ENCODE peak calls at places on chromosomes 13 and 19, in eight cellular contexts. One of them, this sample, is unnamed.

GRCh38 chr13:42028113-42028799 is 20.2 kb upstream of the DGKH start:
- DNase-seq in IMR-90: no peak
- DNase-seq in heart left ventricle: no peak
- DNase-seq in AG10803: peak
- DNase-seq in thoracic aorta: no peak
- DNase-seq in HCT116: no peak
- DNase-seq in esophagus squamous epithelium: no peak
- DNase-seq in cardiac muscle cell: no peak
- DNase-seq in this sample: peak

GRCh38 chr19:4534836-4535658 is at the start of gene PLIN5:
- DNase-seq in esophagus squamous epithelium: no peak
- DNase-seq in IMR-90: peak
- DNase-seq in thoracic aorta: no peak
- DNase-seq in cardiac muscle cell: peak
- DNase-seq in heart left ventricle: peak
- DNase-seq in AG10803: no peak
- DNase-seq in HCT116: peak
- DNase-seq in this sample: peak

GRCh38 chr13:29963086-29963485 is 112.7 kb upstream of the UBL3 start:
- DNase-seq in esophagus squamous epithelium: no peak
- DNase-seq in HCT116: no peak
- DNase-seq in cardiac muscle cell: no peak
- DNase-seq in AG10803: no peak
- DNase-seq in IMR-90: no peak
- DNase-seq in thoracic aorta: no peak
- DNase-seq in heart left ventricle: no peak
- DNase-seq in this sample: no peak

GRCh38 chr19:30450101-30450500 is 77.9 kb downstream of the ZNF536 start:
- DNase-seq in heart left ventricle: peak
- DNase-seq in IMR-90: no peak
- DNase-seq in HCT116: no peak
- DNase-seq in AG10803: peak
- DNase-seq in thoracic aorta: no peak
- DNase-seq in cardiac muscle cell: peak
- DNase-seq in esophagus squamous epithelium: no peak
- DNase-seq in this sample: peak

GRCh38 chr13:35210234-35210633 is 266.3 kb downstream of the MAB21L1 start:
- DNase-seq in cardiac muscle cell: peak
- DNase-seq in IMR-90: no peak
- DNase-seq in heart left ventricle: no peak
- DNase-seq in thoracic aorta: no peak
- DNase-seq in HCT116: no peak
- DNase-seq in esophagus squamous epithelium: no peak
- DNase-seq in AG10803: peak
- DNase-seq in this sample: peak

GRCh38 chr19:17775991-17776803 is 18.7 kb upstream of the B3GNT3 start:
- DNase-seq in esophagus squamous epithelium: no peak
- DNase-seq in AG10803: peak
- DNase-seq in heart left ventricle: no peak
- DNase-seq in IMR-90: peak
- DNase-seq in cardiac muscle cell: peak
- DNase-seq in HCT116: no peak
- DNase-seq in thoracic aorta: no peak
- DNase-seq in this sample: no peak

GRCh38 chr13:30196025-30196424 is 111.3 kb downstream of the KATNAL1 start:
- DNase-seq in AG10803: no peak
- DNase-seq in HCT116: peak
- DNase-seq in cardiac muscle cell: peak
- DNase-seq in thoracic aorta: no peak
- DNase-seq in IMR-90: peak
- DNase-seq in heart left ventricle: no peak
- DNase-seq in esophagus squamous epithelium: no peak
- DNase-seq in this sample: peak

GRCh38 chr13:100523994-100524393 is 64.6 kb downstream of the GGACT start:
- DNase-seq in thoracic aorta: no peak
- DNase-seq in IMR-90: no peak
- DNase-seq in HCT116: no peak
- DNase-seq in esophagus squamous epithelium: no peak
- DNase-seq in heart left ventricle: no peak
- DNase-seq in AG10803: no peak
- DNase-seq in cardiac muscle cell: no peak
- DNase-seq in this sample: no peak

GRCh38 chr13:26061947-26062346 is 10.1 kb upstream of the SHISA2 start:
- DNase-seq in heart left ventricle: no peak
- DNase-seq in esophagus squamous epithelium: no peak
- DNase-seq in cardiac muscle cell: peak
- DNase-seq in HCT116: no peak
- DNase-seq in AG10803: peak
- DNase-seq in thoracic aorta: no peak
- DNase-seq in IMR-90: peak
- DNase-seq in this sample: no peak

GRCh38 chr13:112970552-112971287 is 1.7 kb downstream of the MCF2L start:
- DNase-seq in thoracic aorta: no peak
- DNase-seq in AG10803: peak
- DNase-seq in HCT116: no peak
- DNase-seq in heart left ventricle: no peak
- DNase-seq in IMR-90: no peak
- DNase-seq in esophagus squamous epithelium: no peak
- DNase-seq in cardiac muscle cell: no peak
- DNase-seq in this sample: no peak

GRCh38 chr13:101727118-101727517 is 274.6 kb downstream of the ITGBL1 start:
- DNase-seq in IMR-90: no peak
- DNase-seq in heart left ventricle: no peak
- DNase-seq in thoracic aorta: no peak
- DNase-seq in esophagus squamous epithelium: no peak
- DNase-seq in HCT116: no peak
- DNase-seq in AG10803: no peak
- DNase-seq in cardiac muscle cell: no peak
- DNase-seq in this sample: no peak

GRCh38 chr19:7676376-7676775 is 514 bp upstream of the MCEMP1 start:
- DNase-seq in cardiac muscle cell: no peak
- DNase-seq in heart left ventricle: peak
- DNase-seq in esophagus squamous epithelium: no peak
- DNase-seq in AG10803: no peak
- DNase-seq in IMR-90: no peak
- DNase-seq in HCT116: no peak
- DNase-seq in thoracic aorta: no peak
- DNase-seq in this sample: no peak

GRCh38 chr13:60716296-60716695 is 319.3 kb downstream of the TDRD3 start:
- DNase-seq in heart left ventricle: no peak
- DNase-seq in thoracic aorta: no peak
- DNase-seq in HCT116: no peak
- DNase-seq in IMR-90: no peak
- DNase-seq in esophagus squamous epithelium: no peak
- DNase-seq in AG10803: no peak
- DNase-seq in cardiac muscle cell: no peak
- DNase-seq in this sample: no peak

GRCh38 chr13:66926851-66927524 is 303.1 kb downstream of the PCDH9 start:
- DNase-seq in heart left ventricle: no peak
- DNase-seq in AG10803: no peak
- DNase-seq in HCT116: no peak
- DNase-seq in esophagus squamous epithelium: no peak
- DNase-seq in cardiac muscle cell: no peak
- DNase-seq in thoracic aorta: no peak
- DNase-seq in IMR-90: peak
- DNase-seq in this sample: no peak

GRCh38 chr13:39524795-39525194 is 78.2 kb downstream of the LHFPL6 start:
- DNase-seq in cardiac muscle cell: no peak
- DNase-seq in esophagus squamous epithelium: no peak
- DNase-seq in heart left ventricle: no peak
- DNase-seq in AG10803: no peak
- DNase-seq in HCT116: no peak
- DNase-seq in thoracic aorta: no peak
- DNase-seq in IMR-90: no peak
- DNase-seq in this sample: no peak

GRCh38 chr13:109336730-109337129 is 449.7 kb downstream of the IRS2 start:
- DNase-seq in HCT116: no peak
- DNase-seq in AG10803: peak
- DNase-seq in thoracic aorta: no peak
- DNase-seq in IMR-90: peak
- DNase-seq in cardiac muscle cell: peak
- DNase-seq in heart left ventricle: no peak
- DNase-seq in esophagus squamous epithelium: no peak
- DNase-seq in this sample: peak

GRCh38 chr13:30895773-30896172 is 10.3 kb upstream of the MEDAG start:
- DNase-seq in heart left ventricle: peak
- DNase-seq in IMR-90: peak
- DNase-seq in cardiac muscle cell: peak
- DNase-seq in AG10803: peak
- DNase-seq in thoracic aorta: peak
- DNase-seq in esophagus squamous epithelium: no peak
- DNase-seq in HCT116: no peak
- DNase-seq in this sample: peak

GRCh38 chr19:45152504-45153338 is 8.1 kb downstream of the NKPD1 start:
- DNase-seq in cardiac muscle cell: peak
- DNase-seq in IMR-90: peak
- DNase-seq in thoracic aorta: no peak
- DNase-seq in HCT116: no peak
- DNase-seq in esophagus squamous epithelium: no peak
- DNase-seq in AG10803: peak
- DNase-seq in heart left ventricle: peak
- DNase-seq in this sample: peak

DNA sequence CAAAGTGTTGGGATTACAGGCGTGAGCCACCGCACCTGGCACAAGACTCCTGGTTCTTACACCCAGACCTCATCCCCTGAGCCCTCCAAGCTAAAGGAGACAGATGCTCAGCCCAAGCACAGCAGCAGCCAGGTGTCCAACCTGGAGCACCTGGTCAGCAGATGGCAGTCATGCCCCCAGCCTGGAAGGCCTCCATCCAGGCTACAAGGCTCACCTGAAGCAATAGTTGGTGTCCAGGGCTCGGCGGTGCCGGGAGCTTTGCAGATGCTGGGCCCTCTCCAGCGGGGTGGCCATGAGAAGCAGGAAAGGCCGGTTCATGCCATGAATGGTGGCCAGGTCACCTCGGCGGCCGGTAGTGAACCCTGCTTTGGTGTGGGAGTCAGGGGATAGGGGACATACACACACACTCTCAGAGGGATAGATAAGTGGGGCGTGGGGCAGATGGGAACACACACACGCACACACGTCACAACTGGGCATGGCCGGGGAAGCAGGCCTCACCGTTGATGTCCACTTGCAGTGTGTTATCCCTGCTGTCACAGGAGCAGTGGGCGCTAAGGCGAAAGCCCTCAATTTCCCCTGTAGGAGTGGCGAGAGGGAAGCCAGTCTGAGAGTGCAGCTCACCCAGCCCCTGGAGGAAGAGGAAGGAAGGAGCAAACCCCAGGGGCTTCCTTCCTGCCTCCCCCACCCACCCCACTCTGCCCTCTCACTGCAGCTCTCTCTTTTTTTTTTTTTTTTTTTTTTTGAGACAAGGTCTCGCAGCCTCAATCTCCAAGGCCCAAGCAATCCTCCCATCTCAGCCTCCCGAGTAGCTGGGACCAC is 11.8 kb downstream of the TGFB1 start:
- DNase-seq in cardiac muscle cell: no peak
- DNase-seq in AG10803: no peak
- DNase-seq in thoracic aorta: no peak
- DNase-seq in esophagus squamous epithelium: no peak
- DNase-seq in heart left ventricle: no peak
- DNase-seq in HCT116: no peak
- DNase-seq in IMR-90: no peak
- DNase-seq in this sample: no peak
- TF ChIP-seq CTCF in cardiac muscle cell: no peak
- TF ChIP-seq CTCF in AG10803: no peak
- TF ChIP-seq CTCF in thoracic aorta: no peak
- TF ChIP-seq CTCF in esophagus squamous epithelium: no peak
- TF ChIP-seq CTCF in heart left ventricle: no peak
- TF ChIP-seq CTCF in HCT116: no peak
- TF ChIP-seq CTCF in IMR-90: no peak
- TF ChIP-seq CTCF in this sample: no peak

GRCh38 chr19:51926426-51926783 is 867 bp upstream of the ZNF613 start:
- DNase-seq in esophagus squamous epithelium: no peak
- DNase-seq in IMR-90: no peak
- DNase-seq in HCT116: no peak
- DNase-seq in cardiac muscle cell: no peak
- DNase-seq in thoracic aorta: no peak
- DNase-seq in heart left ventricle: no peak
- DNase-seq in AG10803: no peak
- DNase-seq in this sample: no peak
- H3K4me3 ChIP-seq in esophagus squamous epithelium: peak
- H3K4me3 ChIP-seq in IMR-90: peak
- H3K4me3 ChIP-seq in HCT116: peak
- H3K4me3 ChIP-seq in cardiac muscle cell: peak
- H3K4me3 ChIP-seq in thoracic aorta: peak
- H3K4me3 ChIP-seq in heart left ventricle: peak
- H3K4me3 ChIP-seq in AG10803: peak
- H3K4me3 ChIP-seq in this sample: peak

GRCh38 chr13:58574791-58575190 is 943.2 kb downstream of the PCDH17 start:
- DNase-seq in heart left ventricle: no peak
- DNase-seq in thoracic aorta: no peak
- DNase-seq in esophagus squamous epithelium: no peak
- DNase-seq in AG10803: no peak
- DNase-seq in IMR-90: no peak
- DNase-seq in HCT116: no peak
- DNase-seq in cardiac muscle cell: no peak
- DNase-seq in this sample: no peak

DNA sequence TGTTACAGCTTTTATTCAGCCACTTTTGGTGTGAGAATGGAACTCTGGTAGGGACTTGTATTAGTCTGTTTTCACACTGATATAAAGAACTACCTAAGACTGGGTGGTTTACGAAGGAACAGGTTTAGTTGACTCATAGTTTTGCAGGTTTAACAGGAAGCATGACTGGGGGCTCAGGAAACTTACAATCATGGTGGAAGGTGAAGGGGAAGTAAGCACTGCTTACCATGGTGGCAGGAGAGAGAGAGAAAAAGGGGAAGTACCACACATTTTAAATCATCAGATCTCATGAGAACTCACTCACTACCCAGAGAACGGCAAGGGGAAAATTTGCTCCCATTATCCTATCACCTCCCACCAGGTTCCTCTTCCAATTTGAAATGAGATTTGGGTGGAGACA is 942.2 kb downstream of the PCDH17 start:
- DNase-seq in esophagus squamous epithelium: no peak
- DNase-seq in thoracic aorta: no peak
- DNase-seq in IMR-90: no peak
- DNase-seq in cardiac muscle cell: no peak
- DNase-seq in heart left ventricle: no peak
- DNase-seq in AG10803: no peak
- DNase-seq in HCT116: no peak
- DNase-seq in this sample: no peak
- TF ChIP-seq CTCF in esophagus squamous epithelium: no peak
- TF ChIP-seq CTCF in thoracic aorta: no peak
- TF ChIP-seq CTCF in IMR-90: no peak
- TF ChIP-seq CTCF in cardiac muscle cell: no peak
- TF ChIP-seq CTCF in heart left ventricle: no peak
- TF ChIP-seq CTCF in AG10803: no peak
- TF ChIP-seq CTCF in HCT116: no peak
- TF ChIP-seq CTCF in this sample: no peak

DNA sequence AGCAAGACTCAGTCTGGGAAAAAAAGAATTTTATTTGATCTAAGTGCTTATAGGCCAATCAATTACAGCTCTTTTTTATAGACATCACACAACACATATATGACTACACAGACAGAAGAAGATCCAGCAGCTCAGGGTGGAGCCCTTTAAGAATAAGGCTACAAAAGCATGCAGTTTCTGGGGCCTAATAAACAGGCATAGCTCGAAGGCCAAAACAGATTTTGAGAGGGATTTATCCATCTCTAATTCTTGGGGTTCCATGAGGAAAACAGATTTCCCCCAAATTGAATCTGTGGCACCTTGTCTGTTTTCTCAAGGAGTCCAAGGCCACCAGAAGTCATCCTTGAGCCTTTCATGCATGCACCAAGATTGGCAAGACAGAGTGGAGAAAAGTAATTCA is 3.9 kb upstream of the ZNF550 start:
- DNase-seq in cardiac muscle cell: no peak
- DNase-seq in heart left ventricle: no peak
- DNase-seq in IMR-90: no peak
- DNase-seq in thoracic aorta: no peak
- DNase-seq in AG10803: no peak
- DNase-seq in HCT116: no peak
- DNase-seq in esophagus squamous epithelium: no peak
- DNase-seq in this sample: no peak
- H3K4me3 ChIP-seq in cardiac muscle cell: no peak
- H3K4me3 ChIP-seq in heart left ventricle: no peak
- H3K4me3 ChIP-seq in IMR-90: no peak
- H3K4me3 ChIP-seq in thoracic aorta: no peak
- H3K4me3 ChIP-seq in AG10803: no peak
- H3K4me3 ChIP-seq in HCT116: no peak
- H3K4me3 ChIP-seq in esophagus squamous epithelium: no peak
- H3K4me3 ChIP-seq in this sample: no peak